ENCODE peak calls at places on chromosomes 4 and X, in five cellular contexts. M is anterior cingulate cortex, S is neural crest cell, E is small intestine, C is HFFc6. D is an unnamed sample.
A peak's percentile ranks its signal among the peaks of the same experiment; 100 is the strongest.

GRCh38 chr4:185145572-185145971 is 2.5 kb downstream of the SLC25A4 start:
- DNase-seq in M (no peak), S (no peak), E (no peak), C (no peak), D (no peak)

GRCh38 chr4:40283968-40284367 is 51.2 kb upstream of the CHRNA9 start:
- DNase-seq in E (no peak), S (no peak), C (no peak), M (no peak), D (peak; percentile 12)

GRCh38 chr4:183763990-183764754 is 105.1 kb downstream of the TRAPPC11 start:
- DNase-seq in M (no peak), S (no peak), C (no peak), E (no peak), D (no peak)

GRCh38 chr4:48756689-48757220 is 23.3 kb downstream of the FRYL start:
- DNase-seq in E (peak; percentile 45), C (peak; percentile 17), M (no peak), S (no peak), D (no peak)

GRCh38 chr4:106986486-106986885 is 49.6 kb downstream of the DKK2 start:
- DNase-seq in M (no peak), C (peak; percentile 14), S (no peak), E (no peak), D (no peak)

GRCh38 chr4:8345053-8345945 is 75.7 kb downstream of the HTRA3 start:
- DNase-seq in E (no peak), C (no peak), S (no peak), M (no peak), D (no peak)

GRCh38 chrX:39813631-39814246 is 284.0 kb downstream of the BCOR start:
- DNase-seq in M (peak; percentile 72), E (peak; percentile 48), S (no peak), C (peak; percentile 33), D (no peak)

GRCh38 chr4:1239141-1239948 is 9.6 kb downstream of the CTBP1 start:
- DNase-seq in M (no peak), S (no peak), E (no peak), C (no peak), D (peak; percentile 19)

GRCh38 chrX:64184396-64184795 is 21.1 kb downstream of the AMER1 start:
- DNase-seq in S (no peak), E (no peak), M (no peak), C (no peak), D (no peak)

GRCh38 chr4:75708218-75708691 is 16.1 kb upstream of the USO1 start:
- DNase-seq in E (peak; percentile 56), S (no peak), M (no peak), C (no peak), D (peak; percentile 40)

GRCh38 chrX:140440891-140441290 is 64.0 kb downstream of the SOX3 start:
- DNase-seq in S (peak; percentile 37), E (no peak), M (no peak), C (no peak), D (no peak)

GRCh38 chr4:174255790-174256189 is 27.7 kb downstream of the FBXO8 start:
- DNase-seq in E (no peak), M (no peak), C (no peak), S (no peak), D (peak; percentile 7)

GRCh38 chr4:76705497-76705896 is 192.4 kb downstream of the SOWAHB start:
- DNase-seq in M (no peak), S (no peak), C (no peak), E (no peak), D (no peak)

GRCh38 chr4:65791807-65792308 is 121.6 kb upstream of the EPHA5 start:
- DNase-seq in M (no peak), S (no peak), E (no peak), C (no peak), D (no peak)

GRCh38 chr4:172830295-172830764 is 338.3 kb upstream of the GALNT7 start:
- DNase-seq in C (no peak), E (peak; percentile 25), S (no peak), M (no peak), D (no peak)

GRCh38 chr4:165131247-165131832 is 18.7 kb upstream of the TMEM192 start:
- DNase-seq in M (peak; percentile 80), C (peak; percentile 48), E (peak; percentile 67), S (peak; percentile 90), D (peak; percentile 80)

GRCh38 chrX:145844886-145845285 is 27.3 kb downstream of the SLITRK2 start:
- DNase-seq in M (no peak), C (no peak), E (no peak), S (no peak), D (no peak)

GRCh38 chr4:107801766-107802211 is 22.9 kb upstream of the SGMS2 start:
- DNase-seq in S (no peak), E (no peak), M (no peak), C (peak; percentile 60), D (no peak)

GRCh38 chr4:57193996-57194675 is 84.0 kb upstream of the IGFBP7 start:
- DNase-seq in C (no peak), M (no peak), E (no peak), S (no peak), D (no peak)

GRCh38 chr4:123481034-123481433 is 84.4 kb downstream of the SPRY1 start:
- DNase-seq in E (no peak), C (peak; percentile 83), M (no peak), S (no peak), D (no peak)

GRCh38 chrX:111743316-111743715 is 62.3 kb downstream of the ALG13 start:
- DNase-seq in S (no peak), E (no peak), C (no peak), M (no peak), D (no peak)

GRCh38 chr4:8385611-8386010 is 54.9 kb downstream of the ACOX3 start:
- DNase-seq in M (no peak), S (no peak), E (no peak), C (no peak), D (no peak)

GRCh38 chr4:1240721-1241465 is 8.0 kb downstream of the CTBP1 start:
- DNase-seq in E (no peak), C (no peak), M (no peak), S (no peak), D (peak; percentile 30)

GRCh38 chrX:114075073-114075673 is 508.7 kb upstream of the HTR2C start:
- DNase-seq in C (no peak), M (no peak), S (no peak), E (no peak), D (no peak)

D was measured in Caco-2.